ENCODE peak calls at places on chromosome 1, in seven cellular contexts. D, J, P, T, C, R and L are unnamed samples. For H3K27me3, the result is how much of the 10 kb centered on the place peaks cover.

GRCh38 chr1:70496181-70496580 is 85.1 kb downstream of the CTH start:
- DNase-seq in D (no peak), J (no peak), P (no peak), T (no peak), C (no peak), R (no peak), L (no peak)

GRCh38 chr1:163414778-163415177 is 93.0 kb downstream of the NUF2 start:
- DNase-seq in D (no peak), J (no peak), P (no peak), T (no peak), C (no peak), R (no peak), L (no peak)

GRCh38 chr1:201112173-201112731 is at the start of gene CACNA1S:
- DNase-seq in D (no peak), J (no peak), P (no peak), T (no peak), C (no peak), R (no peak), L (no peak)

GRCh38 chr1:12166834-12167492 is at the start of gene TNFRSF1B:
- DNase-seq in D (peak), J (peak), P (no peak), T (no peak), C (peak), R (peak), L (peak)

GRCh38 chr1:4786061-4786460 is 131.7 kb downstream of the AJAP1 start:
- DNase-seq in D (no peak), J (no peak), P (peak), T (no peak), C (no peak), R (no peak), L (no peak)

GRCh38 chr1:236716160-236716559 is 29.9 kb downstream of the ACTN2 start:
- DNase-seq in D (no peak), J (no peak), P (no peak), T (no peak), C (no peak), R (no peak), L (no peak)

GRCh38 chr1:17516303-17517214 is 22.9 kb upstream of the ARHGEF10L start:
- DNase-seq in D (no peak), J (no peak), P (no peak), T (no peak), C (no peak), R (no peak), L (no peak)

GRCh38 chr1:198167436-198167934 is 10.7 kb downstream of the NEK7 start:
- DNase-seq in D (no peak), J (peak), P (no peak), T (peak), C (peak), R (peak), L (no peak)

GRCh38 chr1:215475719-215476525 is 91.2 kb upstream of the KCTD3 start:
- DNase-seq in D (no peak), J (no peak), P (no peak), T (no peak), C (no peak), R (no peak), L (no peak)

GRCh38 chr1:195054217-195054687 is 1554.0 kb downstream of the KCNT2 start:
- DNase-seq in D (no peak), J (no peak), P (no peak), T (no peak), C (no peak), R (no peak), L (no peak)

GRCh38 chr1:245301162-245301580 is 146.4 kb downstream of the KIF26B start:
- DNase-seq in D (no peak), J (no peak), P (no peak), T (no peak), C (no peak), R (no peak), L (no peak)

GRCh38 chr1:234858722-234859121 is 248.7 kb upstream of the IRF2BP2 start:
- DNase-seq in D (no peak), J (no peak), P (no peak), T (no peak), C (no peak), R (no peak), L (no peak)

GRCh38 chr1:201346337-201346939 is 31.0 kb downstream of the TNNT2 start:
- DNase-seq in D (peak), J (no peak), P (no peak), T (peak), C (no peak), R (no peak), L (no peak)

GRCh38 chr1:12453400-12454343 is 164.3 kb downstream of the DHRS3 start:
- DNase-seq in D (no peak), J (peak), P (no peak), T (no peak), C (no peak), R (peak), L (peak)

GRCh38 chr1:174761257-174761760 is 238.4 kb upstream of the CACYBP start:
- DNase-seq in D (no peak), J (no peak), P (no peak), T (no peak), C (no peak), R (no peak), L (no peak)

GRCh38 chr1:77632216-77632615 is 50.2 kb downstream of the ZZZ3 start:
- DNase-seq in D (no peak), J (no peak), P (no peak), T (no peak), C (no peak), R (no peak), L (no peak)

GRCh38 chr1:113138778-113139177 is 65.8 kb downstream of the LRIG2 start:
- DNase-seq in D (no peak), J (no peak), P (no peak), T (no peak), C (no peak), R (no peak), L (no peak)

GRCh38 chr1:29379438-29380073 is 143.2 kb downstream of the PTPRU start:
- DNase-seq in D (no peak), J (no peak), P (no peak), T (peak), C (no peak), R (no peak), L (no peak)

GRCh38 chr1:154837034-154837678 is 32.9 kb downstream of the KCNN3 start:
- DNase-seq in D (no peak), J (no peak), P (no peak), T (no peak), C (no peak), R (no peak), L (no peak)

GRCh38 chr1:172820759-172821158 is 161.9 kb downstream of the FASLG start:
- DNase-seq in D (no peak), J (no peak), P (no peak), T (no peak), C (no peak), R (no peak), L (no peak)

GRCh38 chr1:32681501-32681900 is 21.1 kb downstream of the SYNC start:
- DNase-seq in D (no peak), J (no peak), P (no peak), T (no peak), C (no peak), R (no peak), L (no peak)

GRCh38 chr1:235557495-235557894 is 53.2 kb upstream of the B3GALNT2 start:
- DNase-seq in D (no peak), J (no peak), P (no peak), T (no peak), C (no peak), R (no peak), L (peak)

GRCh38 chr1:116690809-116691323 is 23.3 kb upstream of the IGSF3 start:
- DNase-seq in D (no peak), J (no peak), P (no peak), T (no peak), C (no peak), R (no peak), L (no peak)

GRCh38 chr1:70290248-70290647 is 64.3 kb downstream of the ANKRD13C start:
- DNase-seq in D (no peak), J (no peak), P (no peak), T (peak), C (no peak), R (no peak), L (no peak)

GRCh38 chr1:112772781-112773180 is 57.6 kb upstream of the PPM1J start:
- DNase-seq in D (no peak), J (no peak), P (no peak), T (no peak), C (no peak), R (no peak), L (no peak)

GRCh38 chr1:22889213-22889827 is 83.3 kb downstream of the LACTBL1 start:
- DNase-seq in D (no peak), J (no peak), P (no peak), T (peak), C (no peak), R (no peak), L (no peak)

DNA sequence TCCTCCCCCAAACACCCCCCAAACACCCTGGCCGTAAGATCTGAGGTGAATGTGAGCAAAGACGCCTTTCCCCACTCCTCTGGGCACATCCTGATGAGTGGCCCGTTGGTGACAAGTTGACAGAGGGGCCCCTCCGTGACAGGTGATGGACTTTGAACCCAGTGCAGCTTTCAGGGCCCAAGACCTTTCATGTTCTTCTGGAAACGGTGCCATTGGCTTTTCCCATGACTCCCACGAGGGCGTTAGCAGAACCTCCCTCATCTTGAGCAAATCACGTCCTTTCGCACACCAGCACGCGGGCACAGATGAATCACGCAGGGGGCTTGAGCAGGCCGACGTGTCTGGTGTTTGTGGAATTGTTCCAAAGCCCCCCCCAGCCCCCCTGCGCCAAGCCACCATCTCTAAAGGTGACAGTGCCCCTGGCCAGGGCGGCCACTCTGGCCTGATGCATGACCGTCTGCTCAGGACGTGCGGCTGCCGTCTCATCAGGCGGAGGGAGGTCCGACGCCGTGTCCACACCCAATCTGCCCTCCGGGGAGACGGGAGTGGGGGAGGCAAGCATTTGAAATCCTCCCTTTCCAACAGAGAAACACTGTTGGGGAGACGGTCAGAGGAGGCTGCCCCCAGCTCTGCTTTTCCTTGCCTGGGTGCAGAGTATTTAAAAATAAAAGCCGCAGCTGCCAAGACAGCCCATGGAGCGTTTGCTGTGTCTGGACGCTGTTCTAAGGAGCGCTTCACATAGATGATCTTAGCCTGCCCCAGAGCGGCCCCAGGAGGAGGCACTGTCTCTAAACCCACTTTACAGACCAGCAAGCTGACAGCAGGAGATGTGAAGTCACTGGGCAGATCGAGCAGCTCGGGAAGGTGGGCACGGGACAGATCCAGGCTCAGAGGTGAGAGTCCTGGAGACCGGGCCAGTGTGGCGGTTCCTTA is 98.3 kb upstream of the ARHGEF16 start:
- DNase-seq in D (no peak), J (no peak), P (no peak), T (no peak), C (no peak), R (no peak), L (no peak)
- H3K27me3 ChIP-seq in D (under half), J (under half), P (under half), T (under half), C (under half), R (under half), L (under half)

GRCh38 chr1:50251592-50252165 is 143.0 kb downstream of the ELAVL4 start:
- DNase-seq in D (no peak), J (no peak), P (no peak), T (no peak), C (no peak), R (no peak), L (no peak)
- H3K27me3 ChIP-seq in D (under half), J (under half), P (under half), T (under half), C (under half), R (under half), L (under half)

DNA sequence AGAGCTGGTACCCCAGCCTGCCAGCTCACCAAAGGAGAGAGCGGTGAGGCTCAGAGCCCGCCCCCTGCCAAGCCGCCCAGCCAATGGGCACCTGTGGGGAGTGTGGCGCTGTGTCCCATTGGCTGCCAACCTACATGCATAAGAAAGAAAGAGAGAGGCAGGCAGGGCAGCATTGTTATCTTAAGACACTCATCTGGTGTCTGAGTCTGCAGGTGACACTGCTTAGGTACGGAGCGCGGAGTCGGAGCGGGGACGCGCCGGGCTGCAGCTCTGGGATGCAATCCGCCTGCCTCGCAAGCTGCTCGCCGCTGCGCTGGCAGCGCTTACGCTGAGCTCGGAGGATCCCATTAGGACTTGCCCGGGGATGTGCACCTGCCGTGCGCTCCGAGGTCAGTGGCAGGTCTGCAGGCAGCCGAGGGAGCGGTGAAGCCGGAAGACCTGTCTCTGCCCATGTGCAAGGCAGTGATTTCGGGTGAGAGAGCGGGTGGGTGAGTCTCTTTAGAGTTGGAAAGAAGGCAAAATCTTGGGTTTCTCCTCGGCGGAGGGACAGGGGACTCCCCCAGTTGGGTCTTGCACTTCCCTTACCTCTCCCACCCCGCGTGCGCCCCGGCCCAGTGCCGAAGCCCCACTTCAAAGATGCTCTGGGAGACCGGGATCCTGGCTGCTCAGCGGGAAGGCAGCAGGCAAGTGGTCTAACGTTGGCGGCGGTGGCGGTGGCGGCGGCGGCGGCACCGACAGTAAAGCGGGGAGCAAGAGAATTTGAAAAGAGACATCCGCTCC is at the start of gene BRINP2:
- DNase-seq in D (no peak), J (no peak), P (no peak), T (no peak), C (no peak), R (no peak), L (peak)
- H3K27me3 ChIP-seq in D (under half), J (under half), P (under half), T (under half), C (under half), R (under half), L (under half)

GRCh38 chr1:2351723-2352122 is 39.6 kb downstream of the MORN1 start:
- DNase-seq in D (peak), J (no peak), P (peak), T (no peak), C (no peak), R (no peak), L (no peak)

GRCh38 chr1:2352341-2353214 is 38.8 kb downstream of the MORN1 start:
- DNase-seq in D (peak), J (no peak), P (peak), T (no peak), C (no peak), R (no peak), L (no peak)

GRCh38 chr1:2353907-2354438 is 37.4 kb downstream of the MORN1 start:
- DNase-seq in D (peak), J (no peak), P (no peak), T (no peak), C (no peak), R (no peak), L (no peak)

GRCh38 chr1:2354511-2355407 is 36.6 kb downstream of the MORN1 start:
- DNase-seq in D (peak), J (no peak), P (peak), T (no peak), C (no peak), R (no peak), L (no peak)

GRCh38 chr1:2353215-2353906 is 38.0 kb downstream of the MORN1 start:
- DNase-seq in D (peak), J (no peak), P (peak), T (no peak), C (no peak), R (no peak), L (no peak)
- H3K27me3 ChIP-seq in D (under half), J (under half), P (under half), T (under half), C (under half), R (under half), L (under half)

DNA sequence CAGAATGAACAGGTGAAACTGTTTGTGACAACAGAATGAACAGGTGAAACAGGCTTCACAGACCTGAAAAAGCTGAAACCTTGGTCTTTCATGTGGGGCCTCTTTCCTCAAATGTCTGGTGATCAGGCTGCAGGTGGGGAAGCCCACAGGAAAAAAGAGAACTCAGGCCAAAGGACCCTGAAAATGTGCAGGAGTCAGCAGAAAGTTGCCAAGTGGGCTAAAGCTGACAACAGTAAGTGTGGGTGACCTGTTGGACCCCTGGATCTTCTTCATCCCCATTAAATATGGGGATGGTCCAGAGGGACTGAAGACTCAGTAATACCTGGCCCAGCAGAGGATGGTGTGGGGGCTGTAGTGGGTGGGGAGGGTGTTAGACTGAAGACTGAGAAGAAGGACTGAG is 9.1 kb upstream of the CHIT1 start:
- DNase-seq in D (no peak), J (no peak), P (no peak), T (no peak), C (no peak), R (no peak), L (no peak)
- H3K27me3 ChIP-seq in D (under half), J (under half), P (under half), T (under half), C (under half), R (under half), L (under half)

DNA sequence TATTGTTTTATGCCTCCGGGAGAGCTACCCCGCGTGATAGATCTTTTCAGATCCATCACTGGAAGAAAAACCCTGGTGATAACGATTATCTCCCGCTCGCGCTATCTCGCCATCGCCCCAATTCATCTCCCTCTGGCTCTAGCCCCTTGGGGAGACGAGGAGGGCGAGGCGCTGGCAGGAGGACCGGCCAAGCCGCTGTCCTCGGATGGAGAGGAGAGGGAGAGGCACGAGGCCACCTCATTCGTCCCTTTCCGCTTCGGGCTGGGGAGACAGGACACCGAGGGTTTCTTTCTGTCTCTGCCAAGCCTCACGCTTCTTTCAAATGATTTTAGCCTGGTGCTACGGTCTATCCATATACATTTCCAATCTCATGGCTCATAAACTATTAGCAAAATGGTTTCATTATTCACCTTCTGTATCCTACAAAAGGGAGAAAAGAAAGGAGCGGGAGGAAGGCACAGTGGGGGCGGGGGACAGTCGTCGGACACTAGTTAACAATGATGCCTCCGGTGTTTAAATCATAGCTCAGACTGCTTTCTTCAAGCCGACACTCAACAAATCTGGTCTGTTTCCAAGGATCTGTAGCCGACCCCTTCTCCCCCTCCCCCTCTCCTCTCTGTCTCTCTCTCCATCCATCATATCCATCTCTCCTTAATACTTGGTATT is 415.1 kb upstream of the ESRRG start:
- DNase-seq in D (no peak), J (no peak), P (no peak), T (no peak), C (no peak), R (no peak), L (no peak)
- H3K27me3 ChIP-seq in D (half or more), J (under half), P (under half), T (half or more), C (under half), R (under half), L (under half)

DNA sequence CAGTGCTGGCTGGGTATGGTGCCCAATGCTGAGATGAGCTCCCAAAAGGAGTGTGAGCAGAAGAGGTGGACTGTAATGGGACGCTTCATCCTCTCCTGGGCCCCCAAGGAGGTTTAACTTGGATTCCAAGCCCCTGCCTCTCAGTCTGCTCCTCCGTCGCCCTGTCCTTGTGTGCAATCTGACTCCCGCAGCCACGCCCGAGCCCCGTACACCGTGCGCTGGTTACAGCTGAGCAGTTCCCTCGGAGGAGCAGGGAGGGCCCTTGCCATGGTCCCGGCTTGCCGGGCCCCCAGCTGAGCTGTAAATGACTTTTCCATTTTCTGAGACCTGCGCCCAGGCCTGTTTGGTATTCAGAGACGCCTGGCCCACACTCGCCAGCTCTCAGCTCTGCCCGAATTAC is 53.7 kb downstream of the PAX7 start:
- DNase-seq in D (no peak), J (no peak), P (no peak), T (no peak), C (no peak), R (no peak), L (no peak)
- H3K27me3 ChIP-seq in D (under half), J (under half), P (under half), T (under half), C (under half), R (under half), L (under half)